ENCODE peak calls at places on chromosomes 7 and 10, in seven cellular contexts. C, B, K, W, R, Z and J are unnamed samples.

GRCh38 chr10:77493851-77494788 is 143.5 kb downstream of the KCNMA1 start:
- DNase-seq in Z (peak; percentile 71), K (peak; percentile 46), C (no peak), B (no peak), W (no peak), R (no peak), J (no peak)

GRCh38 chr7:27199820-27200760 is at the start of gene HOXA13:
- DNase-seq in B (no peak), K (no peak), R (no peak), Z (no peak), C (peak; percentile 83), W (no peak), J (no peak)

GRCh38 chr7:84399661-84400060 is 205.1 kb upstream of the SEMA3A start:
- DNase-seq in Z (no peak), B (no peak), R (no peak), C (no peak), W (no peak), K (no peak), J (no peak)

GRCh38 chr10:60827791-60828488 is 49.7 kb downstream of the CDK1 start:
- DNase-seq in K (peak; percentile 89), C (no peak), R (no peak), Z (no peak), W (no peak), B (no peak), J (no peak)

GRCh38 chr10:124619195-124619594 is 125.0 kb downstream of the FAM53B start:
- DNase-seq in C (no peak), R (no peak), Z (peak; percentile 53), K (no peak), B (no peak), W (no peak), J (peak; percentile 52)

GRCh38 chr10:79287973-79288715 is 59.1 kb upstream of the PPIF start:
- DNase-seq in W (no peak), R (no peak), C (no peak), K (no peak), B (no peak), Z (no peak), J (no peak)

GRCh38 chr10:124158592-124158991 is 65.2 kb upstream of the CHST15 start:
- DNase-seq in R (no peak), B (no peak), K (no peak), W (no peak), Z (no peak), C (no peak), J (no peak)

GRCh38 chr7:142873281-142873784 is 12.2 kb downstream of the TRPV6 start:
- DNase-seq in B (no peak), R (no peak), C (peak; percentile 33), W (no peak), K (peak; percentile 6), Z (peak; percentile 49), J (peak; percentile 59)

GRCh38 chr10:34861293-34862004 is 46.4 kb upstream of the PARD3 start:
- DNase-seq in R (no peak), C (peak; percentile 35), W (no peak), K (peak; percentile 17), B (no peak), Z (no peak), J (no peak)

GRCh38 chr10:128062837-128063563 is 63.2 kb downstream of the MKI67 start:
- DNase-seq in B (no peak), W (peak; percentile 58), C (no peak), Z (peak; percentile 75), R (no peak), K (peak; percentile 13), J (peak; percentile 54)

GRCh38 chr7:80467069-80467468 is 44.8 kb downstream of the GNAT3 start:
- DNase-seq in W (no peak), C (no peak), K (peak; percentile 50), R (no peak), Z (no peak), B (no peak), J (no peak)

GRCh38 chr10:114077815-114078219 is 34.2 kb downstream of the ADRB1 start:
- DNase-seq in W (no peak), Z (peak; percentile 62), K (no peak), R (no peak), C (no peak), B (no peak), J (no peak)

GRCh38 chr10:22712959-22713852 is 1.2 kb downstream of the PIP4K2A start:
- DNase-seq in W (peak; percentile 53), C (peak; percentile 50), Z (peak; percentile 46), R (peak; percentile 20), B (no peak), K (peak; percentile 55), J (peak; percentile 45)

GRCh38 chr7:139771001-139771956 is 6.5 kb downstream of the HIPK2 start:
- DNase-seq in C (no peak), B (peak; percentile 82), Z (peak; percentile 37), K (peak; percentile 96), W (no peak), R (no peak), J (no peak)

GRCh38 chr7:92763636-92764423 is 72.5 kb downstream of the CDK6 start:
- DNase-seq in K (peak; percentile 80), C (no peak), W (no peak), Z (no peak), B (no peak), R (no peak), J (no peak)

GRCh38 chr7:8189615-8190014 is 72.4 kb downstream of the ICA1 start:
- DNase-seq in K (no peak), B (no peak), R (no peak), W (no peak), C (no peak), Z (no peak), J (no peak)

GRCh38 chr7:8185907-8186306 is 76.1 kb downstream of the ICA1 start:
- DNase-seq in K (no peak), R (no peak), Z (no peak), C (no peak), W (no peak), B (no peak), J (no peak)

GRCh38 chr7:8192897-8193296 is 69.1 kb downstream of the ICA1 start:
- DNase-seq in C (no peak), K (no peak), W (no peak), B (no peak), Z (no peak), R (no peak), J (no peak)

GRCh38 chr7:8190121-8190895 is 71.7 kb downstream of the ICA1 start:
- DNase-seq in W (peak; percentile 48), K (peak; percentile 73), C (peak; percentile 38), R (no peak), Z (peak; percentile 87), B (peak; percentile 46), J (peak; percentile 55)
- TF ChIP-seq CTCF in W (peak; percentile 86), K (peak; percentile 63), C (peak; percentile 63), R (peak; percentile 65), Z (peak; percentile 62), B (peak; percentile 76), J (peak; percentile 60)

DNA sequence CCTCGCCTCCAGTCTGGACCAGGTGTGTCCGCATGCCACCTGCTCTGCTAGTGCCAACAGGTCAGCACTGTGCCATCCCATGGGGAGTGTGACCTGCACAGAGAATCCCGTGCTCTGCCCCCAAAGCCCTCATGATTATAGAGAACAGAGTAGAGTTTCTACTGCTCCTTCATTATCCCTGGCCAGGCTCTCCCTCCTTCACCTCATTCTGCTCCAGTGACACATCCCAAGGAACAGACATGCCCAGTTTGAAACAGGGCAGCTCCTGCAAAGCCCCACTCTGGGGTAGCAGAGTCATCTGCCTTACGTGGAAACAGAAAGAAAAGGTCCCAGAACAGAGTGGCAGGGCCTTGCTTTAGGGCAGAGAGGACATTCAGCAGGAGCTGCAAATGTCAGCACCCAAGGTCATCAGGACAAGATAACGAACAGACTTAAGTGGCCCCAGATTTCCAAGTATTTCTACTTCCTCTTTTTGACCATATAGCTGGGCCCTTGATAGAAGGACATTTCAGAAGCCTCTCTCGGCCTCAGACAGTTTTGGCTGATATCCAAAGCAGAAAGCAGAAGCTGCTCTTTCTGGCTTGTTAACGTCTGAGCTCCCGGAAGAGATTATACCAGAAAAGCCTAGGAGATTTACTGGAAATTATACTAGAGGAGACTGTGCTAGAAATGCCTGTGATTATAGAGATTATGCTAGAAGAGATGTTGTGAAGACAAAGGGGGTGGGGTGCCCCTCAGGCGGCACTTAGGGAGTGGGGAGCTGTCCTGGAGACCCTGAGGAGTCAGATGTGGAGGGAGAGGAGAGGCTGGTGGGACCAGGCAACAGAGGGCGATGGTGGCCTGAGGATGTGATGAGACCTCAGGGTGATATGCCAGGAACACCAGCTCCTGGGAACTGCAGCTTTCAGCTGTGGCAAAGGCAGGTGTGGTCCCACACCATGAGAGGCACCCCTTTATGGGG is 12.6 kb downstream of the TMEM176B start:
- DNase-seq in R (no peak), C (no peak), K (no peak), Z (peak; percentile 48), B (no peak), W (no peak), J (no peak)
- TF ChIP-seq CTCF in R (no peak), C (no peak), K (no peak), Z (no peak), B (no peak), W (no peak), J (no peak)

GRCh38 chr7:127413326-127413725 is 20.8 kb upstream of the ZNF800 start:
- DNase-seq in R (no peak), Z (no peak), W (no peak), B (no peak), C (no peak), K (no peak), J (no peak)

GRCh38 chr7:127404282-127405049 is 12.0 kb upstream of the ZNF800 start:
- DNase-seq in K (no peak), B (no peak), Z (no peak), C (no peak), W (no peak), R (no peak), J (no peak)

GRCh38 chr7:127415060-127415742 is 22.7 kb upstream of the ZNF800 start:
- DNase-seq in C (no peak), Z (no peak), W (no peak), R (no peak), B (no peak), K (no peak), J (no peak)

GRCh38 chr7:127413962-127414361 is 21.5 kb upstream of the ZNF800 start:
- DNase-seq in W (no peak), Z (peak; percentile 41), C (no peak), R (no peak), B (no peak), K (no peak), J (no peak)

GRCh38 chr7:127409629-127410028 is 17.1 kb upstream of the ZNF800 start:
- DNase-seq in Z (no peak), B (no peak), C (no peak), K (no peak), W (no peak), R (no peak), J (no peak)
- TF ChIP-seq CTCF in Z (no peak), B (no peak), C (no peak), K (peak; percentile 28), W (no peak), R (no peak), J (peak; percentile 8)

DNA sequence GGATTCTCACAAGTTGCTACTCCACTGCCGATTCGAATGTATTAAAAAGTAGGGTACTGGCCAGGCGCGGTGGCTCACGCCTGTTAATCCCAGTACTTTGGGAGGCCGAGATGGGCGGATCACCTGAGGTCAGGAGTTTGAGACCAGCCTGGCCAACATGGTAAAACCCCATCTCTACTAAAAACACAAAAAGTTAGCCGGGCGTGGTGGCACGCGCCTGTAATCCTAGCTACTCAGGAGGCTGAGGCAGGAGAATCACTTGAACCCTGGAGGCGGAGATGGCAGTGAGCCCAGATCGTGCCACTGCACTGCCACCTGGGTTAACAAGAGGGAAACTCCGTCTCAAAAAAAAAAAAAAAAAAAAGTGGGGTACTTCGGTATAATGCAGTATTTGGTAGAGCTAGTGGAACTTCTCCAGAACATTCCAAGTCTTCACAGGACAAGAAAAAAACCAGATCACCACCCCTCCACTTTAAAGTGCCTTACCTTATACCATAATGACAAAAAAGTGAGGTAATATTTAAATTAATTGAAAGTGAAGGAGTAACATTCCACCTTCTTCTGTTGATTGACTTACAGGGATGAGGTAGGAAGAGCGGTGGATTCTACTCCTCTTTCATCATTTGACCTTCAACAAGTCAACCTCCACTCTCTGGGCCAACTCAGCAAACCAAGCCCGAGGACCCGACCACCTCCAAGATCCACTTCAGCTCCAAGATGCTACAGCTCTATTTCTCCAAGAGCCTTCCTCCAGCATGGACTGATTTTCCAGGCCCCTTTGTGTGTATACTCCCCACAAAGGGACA is 2.0 kb downstream of the BAZ1B start:
- DNase-seq in Z (peak; percentile 22), B (no peak), R (no peak), W (no peak), K (peak; percentile 25), C (no peak), J (no peak)
- TF ChIP-seq CTCF in Z (no peak), B (no peak), R (no peak), W (no peak), K (no peak), C (no peak), J (no peak)